ENCODE peak calls at places on chromosomes 12 and 14, in seven cellular contexts. One of them, this sample, is unnamed.

GRCh38 chr12:124829008-124829707 is 34.5 kb downstream of the SCARB1 start:
- DNase-seq in HepG2: peak; percentile 93
- DNase-seq in GM12878: no peak
- DNase-seq in GM12892: no peak
- DNase-seq in H1: no peak
- DNase-seq in SK-N-SH: no peak
- DNase-seq in K562: peak; percentile 41
- DNase-seq in this sample: no peak

GRCh38 chr12:27576667-27577347 is 52.8 kb downstream of the PPFIBP1 start:
- DNase-seq in HepG2: no peak
- DNase-seq in GM12878: no peak
- DNase-seq in GM12892: no peak
- DNase-seq in H1: no peak
- DNase-seq in SK-N-SH: no peak
- DNase-seq in K562: no peak
- DNase-seq in this sample: no peak

GRCh38 chr12:100995771-100996170 is 201.2 kb downstream of the ANO4 start:
- DNase-seq in HepG2: no peak
- DNase-seq in GM12878: peak; percentile 47
- DNase-seq in GM12892: no peak
- DNase-seq in H1: no peak
- DNase-seq in SK-N-SH: no peak
- DNase-seq in K562: no peak
- DNase-seq in this sample: no peak

GRCh38 chr14:60214415-60215126 is 34.5 kb upstream of the PPM1A start:
- DNase-seq in HepG2: no peak
- DNase-seq in GM12878: no peak
- DNase-seq in GM12892: no peak
- DNase-seq in H1: no peak
- DNase-seq in SK-N-SH: no peak
- DNase-seq in K562: no peak
- DNase-seq in this sample: no peak

GRCh38 chr12:94488449-94488848 is 28.8 kb upstream of the CEP83 start:
- DNase-seq in HepG2: no peak
- DNase-seq in GM12878: peak; percentile 56
- DNase-seq in GM12892: peak; percentile 23
- DNase-seq in H1: no peak
- DNase-seq in SK-N-SH: no peak
- DNase-seq in K562: no peak
- DNase-seq in this sample: peak; percentile 20

GRCh38 chr14:61300754-61301153 is 19.6 kb upstream of the TMEM30B start:
- DNase-seq in HepG2: no peak
- DNase-seq in GM12878: no peak
- DNase-seq in GM12892: no peak
- DNase-seq in H1: no peak
- DNase-seq in SK-N-SH: no peak
- DNase-seq in K562: no peak
- DNase-seq in this sample: no peak

GRCh38 chr14:51173863-51174262 is 66.2 kb upstream of the TMX1 start:
- DNase-seq in HepG2: no peak
- DNase-seq in GM12878: no peak
- DNase-seq in GM12892: no peak
- DNase-seq in H1: no peak
- DNase-seq in SK-N-SH: no peak
- DNase-seq in K562: no peak
- DNase-seq in this sample: no peak

GRCh38 chr12:54207539-54208267 is 18.9 kb upstream of the SMUG1 start:
- DNase-seq in HepG2: peak; percentile 56
- DNase-seq in GM12878: no peak
- DNase-seq in GM12892: peak; percentile 78
- DNase-seq in H1: peak; percentile 99
- DNase-seq in SK-N-SH: peak; percentile 81
- DNase-seq in K562: peak; percentile 89
- DNase-seq in this sample: peak; percentile 68

GRCh38 chr12:66500841-66501240 is 178.0 kb downstream of the GRIP1 start:
- DNase-seq in HepG2: no peak
- DNase-seq in GM12878: peak; percentile 19
- DNase-seq in GM12892: peak; percentile 5
- DNase-seq in H1: no peak
- DNase-seq in SK-N-SH: no peak
- DNase-seq in K562: no peak
- DNase-seq in this sample: peak; percentile 34

GRCh38 chr14:72792051-72792788 is 101.7 kb downstream of the DPF3 start:
- DNase-seq in HepG2: no peak
- DNase-seq in GM12878: no peak
- DNase-seq in GM12892: no peak
- DNase-seq in H1: no peak
- DNase-seq in SK-N-SH: no peak
- DNase-seq in K562: no peak
- DNase-seq in this sample: no peak

GRCh38 chr12:32875990-32876389 is 20.6 kb downstream of the PKP2 start:
- DNase-seq in HepG2: no peak
- DNase-seq in GM12878: no peak
- DNase-seq in GM12892: no peak
- DNase-seq in H1: no peak
- DNase-seq in SK-N-SH: no peak
- DNase-seq in K562: no peak
- DNase-seq in this sample: no peak

GRCh38 chr14:20548414-20549158 is 12.3 kb downstream of the RNASE9 start:
- DNase-seq in HepG2: no peak
- DNase-seq in GM12878: no peak
- DNase-seq in GM12892: no peak
- DNase-seq in H1: no peak
- DNase-seq in SK-N-SH: no peak
- DNase-seq in K562: no peak
- DNase-seq in this sample: no peak

GRCh38 chr14:36805116-36805515 is 143.5 kb downstream of the PAX9 start:
- DNase-seq in HepG2: no peak
- DNase-seq in GM12878: no peak
- DNase-seq in GM12892: no peak
- DNase-seq in H1: peak; percentile 50
- DNase-seq in SK-N-SH: no peak
- DNase-seq in K562: no peak
- DNase-seq in this sample: no peak
- TF ChIP-seq TAF1 in HepG2: no peak
- TF ChIP-seq TAF1 in GM12878: no peak
- TF ChIP-seq TAF1 in GM12892: no peak
- TF ChIP-seq TAF1 in H1: no peak
- TF ChIP-seq TAF1 in SK-N-SH: no peak
- TF ChIP-seq TAF1 in K562: no peak
- TF ChIP-seq TAF1 in this sample: no peak

GRCh38 chr12:99959549-99960170 is 25.1 kb downstream of the ANKS1B start:
- DNase-seq in HepG2: peak; percentile 15
- DNase-seq in GM12878: no peak
- DNase-seq in GM12892: no peak
- DNase-seq in H1: no peak
- DNase-seq in SK-N-SH: peak; percentile 52
- DNase-seq in K562: no peak
- DNase-seq in this sample: no peak
- TF ChIP-seq POLR2AphosphoS5 in HepG2: no peak
- TF ChIP-seq POLR2AphosphoS5 in GM12878: no peak
- TF ChIP-seq POLR2AphosphoS5 in GM12892: no peak
- TF ChIP-seq POLR2AphosphoS5 in H1: no peak
- TF ChIP-seq POLR2AphosphoS5 in SK-N-SH: no peak
- TF ChIP-seq POLR2AphosphoS5 in K562: no peak
- TF ChIP-seq POLR2AphosphoS5 in this sample: no peak

GRCh38 chr12:113909776-113910420 is 56.2 kb downstream of the RBM19 start:
- DNase-seq in HepG2: no peak
- DNase-seq in GM12878: no peak
- DNase-seq in GM12892: no peak
- DNase-seq in H1: no peak
- DNase-seq in SK-N-SH: no peak
- DNase-seq in K562: no peak
- DNase-seq in this sample: no peak

GRCh38 chr12:113906411-113907200 is 59.5 kb downstream of the RBM19 start:
- DNase-seq in HepG2: no peak
- DNase-seq in GM12878: no peak
- DNase-seq in GM12892: no peak
- DNase-seq in H1: no peak
- DNase-seq in SK-N-SH: no peak
- DNase-seq in K562: no peak
- DNase-seq in this sample: no peak

GRCh38 chr12:113907446-113908180 is 58.5 kb downstream of the RBM19 start:
- DNase-seq in HepG2: no peak
- DNase-seq in GM12878: no peak
- DNase-seq in GM12892: no peak
- DNase-seq in H1: no peak
- DNase-seq in SK-N-SH: no peak
- DNase-seq in K562: no peak
- DNase-seq in this sample: no peak

GRCh38 chr12:113910751-113911272 is 55.3 kb downstream of the RBM19 start:
- DNase-seq in HepG2: no peak
- DNase-seq in GM12878: no peak
- DNase-seq in GM12892: no peak
- DNase-seq in H1: no peak
- DNase-seq in SK-N-SH: no peak
- DNase-seq in K562: no peak
- DNase-seq in this sample: no peak

DNA sequence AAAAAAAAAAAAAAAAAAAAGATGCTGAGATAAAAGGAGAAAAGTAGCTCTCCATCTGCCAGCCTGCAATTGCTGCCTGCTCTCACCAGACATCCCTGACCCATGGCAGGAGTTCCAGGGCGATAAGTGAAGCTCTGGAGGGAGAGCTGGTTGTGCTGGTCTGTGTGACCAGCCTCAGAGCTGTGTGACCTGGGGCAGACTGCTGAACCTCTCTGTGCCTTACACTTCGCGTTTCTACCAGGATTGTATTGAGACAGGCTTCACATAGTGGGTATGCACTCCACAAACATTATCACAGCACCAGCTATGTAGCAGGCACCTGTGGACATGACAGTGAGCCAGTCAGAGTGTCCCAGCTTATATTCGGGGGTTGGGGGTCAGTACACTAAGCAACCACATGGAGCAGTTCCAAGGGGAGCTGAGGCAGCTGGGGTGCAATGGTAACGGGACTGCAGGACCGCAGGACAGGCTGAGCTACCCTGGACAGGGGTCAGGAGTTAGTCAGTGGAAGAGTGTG is 57.5 kb downstream of the RBM19 start:
- DNase-seq in HepG2: no peak
- DNase-seq in GM12878: no peak
- DNase-seq in GM12892: no peak
- DNase-seq in H1: no peak
- DNase-seq in SK-N-SH: no peak
- DNase-seq in K562: no peak
- DNase-seq in this sample: no peak
- TF ChIP-seq TAF1 in HepG2: no peak
- TF ChIP-seq TAF1 in GM12878: no peak
- TF ChIP-seq TAF1 in GM12892: no peak
- TF ChIP-seq TAF1 in H1: no peak
- TF ChIP-seq TAF1 in SK-N-SH: no peak
- TF ChIP-seq TAF1 in K562: no peak
- TF ChIP-seq TAF1 in this sample: no peak

DNA sequence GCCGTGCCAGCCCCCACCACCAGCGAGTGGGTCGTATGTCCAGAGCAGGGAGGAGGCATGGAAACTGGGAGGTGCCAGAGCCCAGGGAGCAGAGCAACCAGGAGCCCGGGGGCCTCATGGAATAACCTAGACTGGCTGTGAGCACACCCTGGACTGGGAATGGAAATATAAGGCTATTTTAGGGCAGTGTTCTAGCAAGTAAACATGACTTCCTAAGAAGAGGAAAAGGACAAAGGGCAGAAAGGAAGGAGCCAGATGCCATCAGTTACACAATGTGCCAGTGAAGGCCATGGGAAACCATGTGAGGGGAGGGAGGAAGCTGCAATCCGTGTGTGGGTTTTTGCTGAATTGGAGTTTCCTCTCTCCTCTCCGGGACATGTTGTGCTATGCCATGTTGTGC is 18.7 kb upstream of the CPM start:
- DNase-seq in HepG2: no peak
- DNase-seq in GM12878: no peak
- DNase-seq in GM12892: no peak
- DNase-seq in H1: no peak
- DNase-seq in SK-N-SH: no peak
- DNase-seq in K562: no peak
- DNase-seq in this sample: no peak
- TF ChIP-seq POLR2AphosphoS5 in HepG2: no peak
- TF ChIP-seq POLR2AphosphoS5 in GM12878: no peak
- TF ChIP-seq POLR2AphosphoS5 in GM12892: no peak
- TF ChIP-seq POLR2AphosphoS5 in H1: no peak
- TF ChIP-seq POLR2AphosphoS5 in SK-N-SH: no peak
- TF ChIP-seq POLR2AphosphoS5 in K562: no peak
- TF ChIP-seq POLR2AphosphoS5 in this sample: no peak

GRCh38 chr12:12704593-12705230 is 8.7 kb upstream of the GPR19 start:
- DNase-seq in HepG2: peak; percentile 92
- DNase-seq in GM12878: no peak
- DNase-seq in GM12892: no peak
- DNase-seq in H1: no peak
- DNase-seq in SK-N-SH: peak; percentile 78
- DNase-seq in K562: peak; percentile 69
- DNase-seq in this sample: no peak
- TF ChIP-seq TAF1 in HepG2: no peak
- TF ChIP-seq TAF1 in GM12878: no peak
- TF ChIP-seq TAF1 in GM12892: no peak
- TF ChIP-seq TAF1 in H1: no peak
- TF ChIP-seq TAF1 in SK-N-SH: no peak
- TF ChIP-seq TAF1 in K562: no peak
- TF ChIP-seq TAF1 in this sample: no peak

DNA sequence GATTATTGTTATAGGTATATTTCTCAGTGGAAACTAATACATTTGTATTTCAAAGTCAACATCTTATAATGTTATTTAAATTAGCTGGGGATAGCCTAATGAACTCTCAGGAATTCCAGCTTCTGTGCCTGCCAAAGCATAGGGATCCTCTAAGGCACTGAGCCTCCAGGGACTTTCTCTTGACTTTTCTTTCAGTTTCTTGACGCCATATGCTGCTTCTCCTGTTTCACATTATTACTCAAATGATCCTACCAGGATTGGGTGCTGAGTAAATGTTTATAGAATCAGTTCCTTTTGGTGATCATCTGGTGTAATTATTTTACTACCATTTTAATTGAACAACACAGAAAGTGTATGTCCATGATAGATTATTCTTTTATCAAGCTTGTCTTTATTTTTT is 7.9 kb downstream of the METTL25 start:
- DNase-seq in HepG2: no peak
- DNase-seq in GM12878: no peak
- DNase-seq in GM12892: no peak
- DNase-seq in H1: no peak
- DNase-seq in SK-N-SH: no peak
- DNase-seq in K562: no peak
- DNase-seq in this sample: no peak
- TF ChIP-seq POLR2AphosphoS5 in HepG2: no peak
- TF ChIP-seq POLR2AphosphoS5 in GM12878: no peak
- TF ChIP-seq POLR2AphosphoS5 in GM12892: no peak
- TF ChIP-seq POLR2AphosphoS5 in H1: no peak
- TF ChIP-seq POLR2AphosphoS5 in SK-N-SH: no peak
- TF ChIP-seq POLR2AphosphoS5 in K562: no peak
- TF ChIP-seq POLR2AphosphoS5 in this sample: no peak